ENCODE peak calls at places on chromosomes 5 and 9, in eight cellular contexts. S is fibroblast of pulmonary artery, O is endothelial cell, I is lung, A is BE2C, T is heart left ventricle, D is HFFc6, L is brain microvascular endothelial cell. J is an unnamed sample.

GRCh38 chr9:107216331-107216730 is 66.7 kb upstream of the RAD23B start:
- DNase-seq in S (no peak), O (no peak), I (no peak), A (no peak), T (no peak), D (no peak), L (no peak), J (no peak)

GRCh38 chr5:76556511-76557221 is 66.5 kb downstream of the F2RL2 start:
- DNase-seq in S (no peak), O (no peak), I (no peak), A (no peak), T (no peak), D (no peak), L (no peak), J (no peak)

GRCh38 chr9:121269888-121270254 is 1.9 kb downstream of the GSN start:
- DNase-seq in S (no peak), O (no peak), I (no peak), A (no peak), T (no peak), D (peak; percentile 10), L (no peak), J (no peak)

GRCh38 chr9:130334915-130335314 is 69.4 kb downstream of the HMCN2 start:
- DNase-seq in S (no peak), O (no peak), I (no peak), A (no peak), T (no peak), D (no peak), L (no peak), J (no peak)

GRCh38 chr5:54171645-54172384 is 138.6 kb downstream of the ARL15 start:
- DNase-seq in S (peak; percentile 55), O (no peak), I (no peak), A (no peak), T (no peak), D (no peak), L (peak; percentile 50), J (no peak)

GRCh38 chr9:89750117-89750551 is 145.3 kb downstream of the GADD45G start:
- DNase-seq in S (peak; percentile 22), O (no peak), I (no peak), A (peak; percentile 82), T (peak; percentile 58), D (no peak), L (no peak), J (peak; percentile 76)

GRCh38 chr5:81779125-81779934 is 28.4 kb upstream of the SSBP2 start:
- DNase-seq in S (peak; percentile 29), O (no peak), I (peak; percentile 61), A (peak; percentile 49), T (peak; percentile 58), D (no peak), L (no peak), J (no peak)

GRCh38 chr5:124592891-124593290 is 153.5 kb downstream of the ZNF608 start:
- DNase-seq in S (no peak), O (no peak), I (no peak), A (peak; percentile 22), T (no peak), D (no peak), L (no peak), J (no peak)

GRCh38 chr5:142475102-142475501 is 150.3 kb upstream of the SPRY4 start:
- DNase-seq in S (no peak), O (no peak), I (no peak), A (no peak), T (no peak), D (peak; percentile 20), L (no peak), J (no peak)

GRCh38 chr9:102832814-102833213 is 162.3 kb upstream of the CYLC2 start:
- DNase-seq in S (no peak), O (no peak), I (no peak), A (no peak), T (no peak), D (no peak), L (no peak), J (no peak)
- TF ChIP-seq CTCF in S (no peak), O (no peak), I (no peak), A (no peak), T (no peak), D (no peak), L (no peak), J (no peak)

GRCh38 chr5:10438301-10438700 is 3.4 kb upstream of the ROPN1L start:
- DNase-seq in S (no peak), O (no peak), I (no peak), A (no peak), T (no peak), D (no peak), L (no peak), J (no peak)
- TF ChIP-seq CTCF in S (no peak), O (no peak), I (no peak), A (no peak), T (no peak), D (no peak), L (no peak), J (no peak)

GRCh38 chr9:35522189-35522588 is 32.3 kb downstream of the RUSC2 start:
- DNase-seq in S (no peak), O (no peak), I (no peak), A (no peak), T (no peak), D (no peak), L (no peak), J (no peak)
- TF ChIP-seq CTCF in S (peak; percentile 18), O (no peak), I (no peak), A (no peak), T (no peak), D (peak; percentile 48), L (peak; percentile 51), J (no peak)

DNA sequence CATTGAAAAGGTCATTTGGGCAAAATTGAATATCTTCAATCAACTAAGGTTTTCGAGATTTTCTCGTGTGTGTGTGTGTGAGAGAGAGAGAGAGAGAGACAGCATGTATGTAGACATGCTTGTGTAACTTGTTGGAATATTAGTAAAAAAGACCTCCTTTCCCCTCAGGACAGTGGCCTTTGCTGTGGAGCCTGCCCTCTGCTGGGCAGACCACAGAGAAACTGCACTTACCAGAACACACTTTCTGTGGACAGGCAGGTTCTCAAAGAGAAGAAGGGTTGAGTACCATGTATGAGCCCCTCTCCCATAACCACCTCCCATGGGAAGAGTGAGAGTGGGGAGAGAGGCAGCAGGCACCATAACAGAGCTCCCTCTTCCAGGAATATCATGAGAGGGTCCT is 45.6 kb downstream of the CFAP90 start:
- DNase-seq in S (peak; percentile 3), O (peak; percentile 49), I (no peak), A (no peak), T (no peak), D (no peak), L (no peak), J (peak; percentile 41)
- TF ChIP-seq CTCF in S (peak; percentile 21), O (peak; percentile 49), I (no peak), A (peak; percentile 46), T (peak; percentile 20), D (peak; percentile 54), L (peak; percentile 20), J (peak; percentile 31)

GRCh38 chr5:121962943-121963342 is 1.2 kb downstream of the SRFBP1 start:
- DNase-seq in S (no peak), O (no peak), I (no peak), A (no peak), T (no peak), D (no peak), L (no peak), J (no peak)

GRCh38 chr5:121968910-121969607 is 7.3 kb downstream of the SRFBP1 start:
- DNase-seq in S (peak; percentile 99), O (no peak), I (no peak), A (no peak), T (no peak), D (peak; percentile 99), L (peak; percentile 97), J (no peak)

GRCh38 chr5:121963409-121963808 is 1.6 kb downstream of the SRFBP1 start:
- DNase-seq in S (no peak), O (no peak), I (no peak), A (no peak), T (no peak), D (no peak), L (no peak), J (no peak)

GRCh38 chr5:121969660-121970295 is 8.0 kb downstream of the SRFBP1 start:
- DNase-seq in S (peak; percentile 49), O (no peak), I (no peak), A (no peak), T (no peak), D (no peak), L (no peak), J (no peak)

DNA sequence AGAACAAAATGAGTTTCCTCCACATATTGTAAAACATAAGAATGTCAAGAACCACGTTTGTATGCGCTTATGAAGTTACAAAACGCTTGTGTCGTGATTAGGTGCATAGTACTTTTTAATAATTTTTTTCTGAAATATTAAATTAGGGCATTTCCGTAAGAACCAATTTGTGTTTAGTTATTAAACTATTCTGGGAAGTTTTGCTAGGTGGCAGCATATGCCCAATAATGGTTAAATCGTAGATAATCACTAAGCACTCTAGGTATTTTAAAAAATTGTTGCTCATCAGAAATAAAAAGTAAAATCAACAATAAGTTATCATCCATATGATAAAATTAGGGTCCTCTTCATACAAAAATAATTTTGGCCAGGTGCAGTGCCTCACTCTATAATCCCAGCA is 5.4 kb downstream of the SRFBP1 start:
- DNase-seq in S (peak; percentile 76), O (no peak), I (no peak), A (no peak), T (no peak), D (peak; percentile 18), L (peak; percentile 31), J (no peak)
- TF ChIP-seq CTCF in S (peak; percentile 40), O (no peak), I (peak; percentile 4), A (peak; percentile 43), T (peak; percentile 42), D (peak; percentile 76), L (peak; percentile 38), J (no peak)

J was measured in glutamatergic neuron.